ENCODE peak calls at places on chromosomes 7 and 10, in ten cellular contexts. M is right lobe of liver, F is psoas muscle, H is lung, S is heart right ventricle, A is mesendoderm, C is kidney, Y is tibial artery, B is stomach, G is IMR-90. Q is an unnamed sample.

GRCh38 chr7:104951546-104951945 is 62.5 kb upstream of the KMT2E start:
- DNase-seq in M (no peak), F (peak), H (no peak), S (peak), A (no peak), C (no peak), Y (peak), B (no peak), G (peak), Q (no peak)

GRCh38 chr7:27168265-27168947 is 3.1 kb upstream of the HOXA9 start:
- DNase-seq in M (no peak), F (no peak), H (no peak), S (no peak), A (peak), C (peak), Y (no peak), B (no peak), G (no peak), Q (no peak)

GRCh38 chr10:99520040-99520803 is 12.5 kb upstream of the NKX2-3 start:
- DNase-seq in M (no peak), F (no peak), H (no peak), S (no peak), A (peak), C (no peak), Y (no peak), B (no peak), G (no peak), Q (no peak)

GRCh38 chr7:16989883-16990413 is 108.2 kb upstream of the AGR3 start:
- DNase-seq in M (peak), F (peak), H (peak), S (peak), A (no peak), C (no peak), Y (peak), B (peak), G (peak), Q (peak)

GRCh38 chr7:105496501-105496900 is 25.6 kb downstream of the PUS7 start:
- DNase-seq in M (no peak), F (no peak), H (no peak), S (no peak), A (no peak), C (no peak), Y (no peak), B (no peak), G (peak), Q (no peak)

GRCh38 chr7:155509025-155509724 is 37.2 kb downstream of the CNPY1 start:
- DNase-seq in M (no peak), F (no peak), H (no peak), S (no peak), A (peak), C (no peak), Y (no peak), B (no peak), G (no peak), Q (no peak)

GRCh38 chr10:3813986-3814831 is 29.2 kb upstream of the KLF6 start:
- DNase-seq in M (no peak), F (no peak), H (no peak), S (no peak), A (no peak), C (no peak), Y (no peak), B (no peak), G (peak), Q (no peak)

GRCh38 chr10:82821043-82821442 is 946.0 kb downstream of the NRG3 start:
- DNase-seq in M (no peak), F (no peak), H (no peak), S (no peak), A (no peak), C (no peak), Y (no peak), B (no peak), G (no peak), Q (no peak)

GRCh38 chr10:50369931-50370330 is 118.6 kb upstream of the ASAH2 start:
- DNase-seq in M (no peak), F (no peak), H (no peak), S (no peak), A (no peak), C (no peak), Y (no peak), B (no peak), G (peak), Q (no peak)

GRCh38 chr7:5597772-5598171 is 174.1 kb upstream of the TNRC18 start:
- DNase-seq in M (no peak), F (no peak), H (no peak), S (no peak), A (no peak), C (no peak), Y (no peak), B (no peak), G (no peak), Q (no peak)

GRCh38 chr10:3043512-3044368 is 23.6 kb upstream of the PFKP start:
- DNase-seq in M (no peak), F (peak), H (peak), S (peak), A (peak), C (no peak), Y (peak), B (peak), G (peak), Q (peak)

GRCh38 chr7:85103352-85103751 is 83.5 kb downstream of the SEMA3D start:
- DNase-seq in M (no peak), F (no peak), H (no peak), S (no peak), A (no peak), C (no peak), Y (peak), B (no peak), G (no peak), Q (no peak)

DNA sequence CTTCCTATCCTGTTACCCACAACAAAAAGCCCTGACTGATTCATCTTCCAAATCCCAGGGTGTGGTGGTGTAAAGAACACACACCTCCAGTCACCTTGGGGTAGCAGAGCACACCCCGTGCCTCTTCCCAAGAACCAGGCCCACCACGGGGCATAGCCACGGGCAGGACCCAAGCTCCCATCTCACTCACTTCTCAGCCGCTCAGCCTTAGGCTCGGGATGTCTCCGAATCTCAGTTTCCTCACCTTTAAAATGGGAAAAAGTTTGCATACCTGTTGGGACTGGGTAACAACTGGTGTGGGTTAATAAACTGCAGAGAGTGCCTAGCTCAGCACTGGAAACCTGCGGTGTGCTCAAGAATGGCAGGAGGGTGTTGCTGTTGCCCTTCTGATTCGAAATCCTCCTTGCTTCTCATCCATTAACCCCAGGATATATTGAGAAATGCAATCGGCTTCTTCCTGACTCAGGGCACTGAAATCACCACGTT is 138.9 kb downstream of the FGFR2 start:
- DNase-seq in M (no peak), F (no peak), H (no peak), S (no peak), A (no peak), C (no peak), Y (no peak), B (no peak), G (no peak), Q (no peak)
- H3K27ac ChIP-seq in M (no peak), F (no peak), H (no peak), S (no peak), A (peak), C (no peak), Y (peak), B (no peak), G (no peak), Q (no peak)

GRCh38 chr10:119543814-119544642 is 1.5 kb upstream of the RGS10 start:
- DNase-seq in M (no peak), F (no peak), H (no peak), S (no peak), A (peak), C (no peak), Y (peak), B (no peak), G (no peak), Q (peak)
- H3K4me3 ChIP-seq in M (no peak), F (peak), H (no peak), S (peak), A (no peak), C (no peak), Y (peak), B (peak), G (no peak), Q (peak)

DNA sequence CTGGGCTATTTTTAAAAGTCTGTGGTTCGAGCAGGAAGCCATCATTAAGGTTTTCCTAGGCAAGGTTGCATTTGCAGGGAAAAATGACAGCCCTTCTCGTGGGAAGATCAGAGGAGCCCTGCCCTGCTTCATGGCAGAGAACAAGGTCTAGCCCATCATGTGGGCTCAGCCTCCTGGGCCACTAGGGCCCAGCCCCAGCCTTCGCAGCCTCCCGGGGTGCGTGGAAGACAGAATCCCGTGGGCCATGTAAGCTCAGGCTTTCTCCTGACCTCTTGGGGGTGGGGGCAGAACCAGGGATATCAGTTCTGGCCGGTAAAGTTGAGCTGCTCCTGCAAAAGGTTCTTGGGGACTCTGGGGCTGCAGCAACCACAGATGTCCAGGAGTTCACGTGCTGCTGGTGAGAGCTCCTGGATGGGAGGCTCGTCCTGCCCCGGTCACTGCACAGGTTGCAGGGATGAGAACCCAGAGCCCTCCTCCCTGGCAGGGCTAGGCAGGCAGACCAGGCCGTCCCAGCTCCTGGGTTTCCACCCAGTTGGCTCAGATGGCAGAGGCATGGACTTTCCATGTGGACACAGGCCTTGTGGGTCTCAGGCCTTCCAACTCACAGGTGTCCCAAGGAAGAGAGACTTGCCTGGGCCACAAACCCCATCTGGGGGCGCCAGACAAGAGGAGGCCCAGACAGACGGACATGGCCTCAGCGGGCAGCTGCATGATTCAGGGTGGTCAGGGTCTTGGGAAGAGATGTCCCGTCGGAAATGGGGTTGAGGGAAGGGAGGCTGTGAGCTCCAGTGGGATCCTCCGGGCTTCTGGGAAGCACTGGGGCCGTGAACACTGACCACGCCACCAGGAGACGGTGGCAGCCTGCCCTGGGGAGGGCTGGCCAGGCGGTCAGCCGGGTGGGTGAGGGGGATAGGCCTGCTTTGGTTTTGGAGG is 126.2 kb downstream of the NEURL1 start:
- DNase-seq in M (peak), F (no peak), H (no peak), S (no peak), A (no peak), C (no peak), Y (no peak), B (no peak), G (no peak), Q (no peak)
- H3K27ac ChIP-seq in M (peak), F (peak), H (peak), S (peak), A (no peak), C (no peak), Y (peak), B (peak), G (no peak), Q (no peak)

DNA sequence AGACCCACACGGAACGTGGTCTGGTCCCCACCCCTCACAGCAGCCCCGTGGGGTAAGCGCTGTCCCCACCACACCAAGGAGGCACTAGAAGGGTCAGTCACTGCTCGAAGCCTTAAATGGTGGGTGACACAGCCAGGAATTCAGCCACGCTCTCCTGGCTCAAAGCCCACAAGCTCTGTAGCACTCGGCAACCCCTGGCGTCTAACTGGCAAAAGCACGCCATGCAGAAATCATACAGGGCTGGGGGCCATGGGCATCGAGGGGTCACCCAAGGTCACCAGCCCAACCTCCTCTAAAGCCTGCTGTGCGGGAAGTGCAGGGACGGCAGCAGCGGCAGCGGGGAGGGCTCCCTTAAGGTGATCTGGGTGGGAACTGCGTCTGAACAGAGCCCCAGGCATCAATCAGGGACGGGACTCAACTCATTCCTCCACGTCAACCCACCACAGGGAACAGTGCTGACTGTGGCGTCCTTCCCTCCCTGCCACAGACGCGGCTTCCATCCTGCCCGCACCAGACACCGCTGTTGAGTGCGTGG is 7.8 kb downstream of the GPER1 start:
- DNase-seq in M (no peak), F (no peak), H (no peak), S (no peak), A (no peak), C (no peak), Y (peak), B (no peak), G (no peak), Q (no peak)
- H3K4me3 ChIP-seq in M (no peak), F (peak), H (no peak), S (peak), A (no peak), C (no peak), Y (peak), B (peak), G (no peak), Q (no peak)

GRCh38 chr7:80641548-80641947 is 3.1 kb downstream of the CD36 start:
- DNase-seq in M (no peak), F (no peak), H (no peak), S (no peak), A (no peak), C (no peak), Y (no peak), B (no peak), G (peak), Q (peak)
- H3K27ac ChIP-seq in M (no peak), F (peak), H (no peak), S (peak), A (no peak), C (no peak), Y (no peak), B (no peak), G (no peak), Q (no peak)

GRCh38 chr7:19105546-19105945 is 11.9 kb downstream of the TWIST1 start:
- DNase-seq in M (no peak), F (no peak), H (no peak), S (no peak), A (no peak), C (no peak), Y (no peak), B (no peak), G (no peak), Q (no peak)

GRCh38 chr7:19107142-19107391 is 10.4 kb downstream of the TWIST1 start:
- DNase-seq in M (no peak), F (no peak), H (no peak), S (no peak), A (no peak), C (no peak), Y (no peak), B (no peak), G (no peak), Q (no peak)

GRCh38 chr7:19106308-19107141 is 10.9 kb downstream of the TWIST1 start:
- DNase-seq in M (no peak), F (no peak), H (no peak), S (peak), A (peak), C (no peak), Y (no peak), B (no peak), G (no peak), Q (no peak)

GRCh38 chr7:19108985-19109946 is 8.2 kb downstream of the TWIST1 start:
- DNase-seq in M (no peak), F (no peak), H (no peak), S (no peak), A (no peak), C (no peak), Y (no peak), B (no peak), G (no peak), Q (no peak)

GRCh38 chr7:19107392-19108147 is 9.9 kb downstream of the TWIST1 start:
- DNase-seq in M (no peak), F (peak), H (no peak), S (peak), A (peak), C (no peak), Y (no peak), B (no peak), G (peak), Q (peak)
- H3K4me3 ChIP-seq in M (no peak), F (peak), H (no peak), S (peak), A (peak), C (peak), Y (peak), B (peak), G (peak), Q (peak)

Q was measured in A673.